ENCODE peak calls at places on chromosome 11, in five cellular contexts. T, S, Q, N and O are unnamed samples. For H3K4me1, the result is how much of the 10 kb centered on the place peaks cover.

GRCh38 chr11:134276396-134277175 is 407 bp downstream of the GLB1L3 start:
- DNase-seq in S (no peak), Q (no peak), N (no peak), T (no peak), O (no peak)

GRCh38 chr11:111185259-111185658 is 60.3 kb upstream of the POU2AF2 start:
- DNase-seq in T (no peak), Q (no peak), N (no peak), S (no peak), O (no peak)

GRCh38 chr11:32861850-32862577 is 30.6 kb upstream of the QSER1 start:
- DNase-seq in T (no peak), N (no peak), Q (no peak), S (no peak), O (no peak)

GRCh38 chr11:127943763-127944162 is 643.6 kb downstream of the ETS1 start:
- DNase-seq in Q (no peak), N (no peak), T (no peak), S (no peak), O (no peak)

GRCh38 chr11:12330491-12331231 is 46.7 kb upstream of the PARVA start:
- DNase-seq in N (no peak), T (no peak), Q (no peak), S (no peak), O (no peak)

GRCh38 chr11:46920709-46921108 is 2.4 kb upstream of the LRP4 start:
- DNase-seq in Q (peak), T (peak), N (peak), S (no peak), O (peak)

GRCh38 chr11:86115542-86116385 is 46.9 kb upstream of the PICALM start:
- DNase-seq in Q (no peak), S (no peak), N (no peak), T (no peak), O (no peak)

GRCh38 chr11:7576671-7577225 is 62.9 kb downstream of the PPFIBP2 start:
- DNase-seq in S (peak), N (peak), Q (no peak), T (peak), O (peak)

GRCh38 chr11:34653851-34654490 is 33.1 kb downstream of the EHF start:
- DNase-seq in S (peak), N (no peak), T (no peak), Q (peak), O (peak)

GRCh38 chr11:8257003-8257664 is 6.5 kb downstream of the LMO1 start:
- DNase-seq in T (no peak), S (no peak), N (peak), Q (no peak), O (no peak)

GRCh38 chr11:24885580-24886173 is 388.8 kb downstream of the LUZP2 start:
- DNase-seq in S (no peak), Q (no peak), T (no peak), N (no peak), O (no peak)

GRCh38 chr11:120919045-120919444 is 104.9 kb upstream of the TBCEL start:
- DNase-seq in N (no peak), T (no peak), S (no peak), Q (no peak), O (no peak)

GRCh38 chr11:24574461-24574860 is 77.6 kb downstream of the LUZP2 start:
- DNase-seq in S (no peak), T (no peak), Q (no peak), N (no peak), O (no peak)

GRCh38 chr11:456533-456932 is 6.5 kb downstream of the PTDSS2 start:
- DNase-seq in S (peak), T (no peak), Q (no peak), N (no peak), O (peak)

GRCh38 chr11:60858731-60859464 is 3.1 kb upstream of the PTGDR2 start:
- DNase-seq in Q (no peak), S (peak), T (no peak), N (no peak), O (no peak)

GRCh38 chr11:117826832-117827231 is 2.3 kb upstream of the FXYD2 start:
- DNase-seq in Q (no peak), N (no peak), T (no peak), S (peak), O (no peak)

GRCh38 chr11:92941676-92942571 is 27.5 kb upstream of the MTNR1B start:
- DNase-seq in Q (no peak), T (no peak), N (no peak), S (no peak), O (no peak)

GRCh38 chr11:2521681-2522630 is 77.1 kb downstream of the KCNQ1 start:
- DNase-seq in T (peak), S (peak), N (peak), Q (peak), O (peak)

GRCh38 chr11:86463955-86464354 is 89.3 kb downstream of the CCDC81 start:
- DNase-seq in Q (no peak), S (no peak), N (no peak), T (no peak), O (no peak)

GRCh38 chr11:34416088-34416487 is 22.6 kb upstream of the CAT start:
- DNase-seq in S (no peak), T (no peak), Q (no peak), N (no peak), O (no peak)

GRCh38 chr11:5639953-5640352 is 15.2 kb downstream of the TRIM34 start:
- DNase-seq in S (no peak), T (no peak), Q (no peak), N (no peak), O (no peak)

GRCh38 chr11:118572075-118572913 is at the start of gene ARCN1:
- DNase-seq in S (peak), N (peak), T (peak), Q (peak), O (peak)

GRCh38 chr11:118406599-118407166 is 5.3 kb downstream of the ATP5MG start:
- DNase-seq in T (no peak), S (no peak), Q (peak), N (no peak), O (no peak)

GRCh38 chr11:75100314-75100713 is 3.6 kb upstream of the OR2AT4 start:
- DNase-seq in Q (no peak), S (no peak), T (no peak), N (no peak), O (no peak)

GRCh38 chr11:22797081-22797480 is 32.5 kb downstream of the SVIP start:
- DNase-seq in Q (no peak), N (no peak), T (no peak), S (no peak), O (no peak)

GRCh38 chr11:66011785-66012303 is at the start of gene CST6:
- DNase-seq in T (no peak), S (peak), N (no peak), Q (no peak), O (no peak)

GRCh38 chr11:133981156-133981555 is 24.4 kb upstream of the IGSF9B start:
- DNase-seq in N (no peak), Q (no peak), S (peak), T (no peak), O (no peak)

GRCh38 chr11:120532082-120532481 is 20.5 kb downstream of the GRIK4 start:
- DNase-seq in T (no peak), N (no peak), S (no peak), Q (no peak), O (no peak)

GRCh38 chr11:60377737-60378136 is 595 bp upstream of the MS4A7 start:
- DNase-seq in Q (peak), T (peak), S (no peak), N (peak), O (peak)

GRCh38 chr11:75261902-75262361 is 21.4 kb downstream of the TPBGL start:
- DNase-seq in N (no peak), S (peak), Q (peak), T (no peak), O (no peak)

GRCh38 chr11:64395545-64396078 is 36.6 kb downstream of the RPS6KA4 start:
- DNase-seq in S (no peak), T (no peak), N (peak), Q (no peak), O (no peak)

GRCh38 chr11:3015796-3016195 is 23.7 kb upstream of the NAP1L4 start:
- DNase-seq in Q (no peak), N (no peak), S (no peak), T (no peak), O (no peak)

GRCh38 chr11:26780686-26781085 is 58.8 kb upstream of the SLC5A12 start:
- DNase-seq in Q (no peak), N (no peak), T (no peak), S (no peak), O (no peak)

GRCh38 chr11:20097319-20098221 is 62.7 kb downstream of the DBX1 start:
- DNase-seq in N (peak), S (no peak), T (no peak), Q (no peak), O (no peak)

GRCh38 chr11:127644366-127644765 is 643.8 kb upstream of the KIRREL3 start:
- DNase-seq in Q (no peak), N (no peak), S (no peak), T (no peak), O (no peak)

GRCh38 chr11:67400942-67401494 is 640 bp downstream of the PPP1CA start:
- DNase-seq in N (no peak), S (no peak), T (no peak), Q (no peak), O (no peak)

GRCh38 chr11:113370634-113371033 is 16.9 kb upstream of the ANKK1 start:
- DNase-seq in Q (no peak), T (no peak), N (no peak), S (no peak), O (no peak)

GRCh38 chr11:113373981-113374560 is 13.5 kb upstream of the ANKK1 start:
- DNase-seq in T (peak), Q (no peak), S (no peak), N (no peak), O (no peak)

GRCh38 chr11:113373306-113373705 is 14.3 kb upstream of the ANKK1 start:
- DNase-seq in Q (no peak), N (no peak), T (no peak), S (no peak), O (no peak)

GRCh38 chr11:113369411-113369810 is 18.2 kb upstream of the ANKK1 start:
- DNase-seq in T (no peak), N (no peak), Q (no peak), S (no peak), O (no peak)

DNA sequence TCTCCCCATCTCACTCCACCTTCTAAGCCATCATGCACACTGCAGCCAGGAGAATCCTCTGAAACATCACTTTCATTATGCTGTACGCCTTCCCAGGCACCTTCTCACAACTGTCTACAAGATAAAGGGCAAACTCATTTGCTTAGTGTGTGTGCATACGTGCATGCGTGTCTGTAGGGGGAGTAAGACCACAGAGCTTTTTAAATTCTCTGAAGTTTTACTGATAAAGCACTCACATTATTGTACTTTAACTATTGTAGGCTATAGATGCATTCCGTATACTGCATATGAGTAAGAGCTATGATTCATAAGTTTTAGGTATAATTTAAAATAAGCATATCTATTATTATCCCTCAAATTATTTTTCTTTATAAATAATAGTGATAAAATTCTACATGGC is 15.3 kb upstream of the ANKK1 start:
- DNase-seq in S (no peak), T (no peak), N (no peak), Q (no peak), O (no peak)
- TF ChIP-seq CTCF in S (no peak), T (no peak), N (no peak), Q (no peak), O (no peak)

DNA sequence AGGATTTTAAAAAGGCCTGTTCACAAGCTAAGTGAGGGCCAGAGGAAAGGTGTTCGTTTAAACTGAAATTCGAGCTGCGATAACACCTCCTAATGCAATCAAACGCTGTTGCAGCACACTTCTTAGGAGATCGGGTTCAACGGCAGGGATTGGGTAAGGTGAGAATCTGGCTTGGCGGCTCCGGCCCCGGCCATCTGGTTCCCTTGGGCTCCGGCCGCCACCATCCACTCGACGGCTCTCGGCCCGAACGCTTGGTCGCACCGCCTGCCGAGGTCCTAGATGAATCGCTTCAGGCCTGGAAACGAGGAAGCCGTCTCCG is 449 bp downstream of the C11orf71 start:
- DNase-seq in S (no peak), N (peak), T (no peak), Q (no peak), O (peak)
- H3K4me1 ChIP-seq in S (under half), N (under half), T (under half), Q (under half), O (under half)

GRCh38 chr11:95487938-95488337 is 256.9 kb upstream of the SESN3 start:
- DNase-seq in N (no peak), S (no peak), T (no peak), Q (no peak), O (no peak)
- H3K27ac ChIP-seq in N (no peak), S (no peak), T (no peak), Q (no peak), O (no peak)

GRCh38 chr11:73227571-73228211 is 9.6 kb downstream of the P2RY2 start:
- DNase-seq in S (peak), Q (peak), T (no peak), N (no peak), O (no peak)
- TF ChIP-seq CTCF in S (no peak), Q (peak), T (no peak), N (no peak), O (no peak)

GRCh38 chr11:130508913-130509312 is 60.5 kb downstream of the ADAMTS15 start:
- DNase-seq in Q (no peak), S (no peak), T (no peak), N (no peak), O (no peak)
- H3K4me1 ChIP-seq in Q (under half), S (under half), T (under half), N (under half), O (under half)

GRCh38 chr11:10931761-10932700 is 74.2 kb upstream of the ZBED5 start:
- DNase-seq in Q (peak), T (peak), N (peak), S (peak), O (peak)

GRCh38 chr11:10932976-10933375 is 75.1 kb upstream of the ZBED5 start:
- DNase-seq in Q (no peak), T (no peak), N (no peak), S (no peak), O (no peak)

GRCh38 chr11:10933455-10934292 is 75.8 kb upstream of the ZBED5 start:
- DNase-seq in N (peak), S (peak), Q (peak), T (peak), O (peak)

GRCh38 chr11:10935015-10935564 is 77.2 kb upstream of the ZBED5 start:
- DNase-seq in Q (peak), T (no peak), N (no peak), S (no peak), O (no peak)

GRCh38 chr11:10934293-10934850 is 76.5 kb upstream of the ZBED5 start:
- DNase-seq in Q (peak), N (no peak), T (no peak), S (no peak), O (no peak)
- H3K27ac ChIP-seq in Q (peak), N (peak), T (peak), S (peak), O (peak)

DNA sequence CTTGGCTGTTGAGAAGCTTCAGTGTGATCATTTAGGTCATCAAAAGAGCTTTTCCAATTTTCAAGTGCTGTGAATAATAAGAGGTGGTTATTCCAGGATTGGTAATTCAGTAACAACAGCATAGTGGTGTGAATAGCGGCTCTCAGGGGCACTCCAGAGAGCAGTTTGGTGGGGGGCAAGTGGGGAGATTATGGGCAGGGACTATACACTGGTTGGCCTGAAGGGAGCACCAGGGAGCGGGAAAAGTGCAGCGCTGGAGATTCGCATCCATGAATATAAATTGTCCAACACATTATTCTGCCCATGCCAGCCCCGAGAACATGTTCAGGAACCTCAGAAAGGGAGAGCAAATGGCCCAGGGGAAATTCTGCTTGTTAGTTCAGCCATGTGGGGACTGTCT is 37.9 kb downstream of the OR6Q1 start:
- DNase-seq in T (no peak), S (no peak), N (no peak), Q (no peak), O (no peak)
- TF ChIP-seq CTCF in T (no peak), S (no peak), N (no peak), Q (no peak), O (no peak)

GRCh38 chr11:122167100-122167499 is 51.1 kb upstream of the BLID start:
- DNase-seq in T (no peak), S (no peak), Q (no peak), N (no peak), O (no peak)
- H3K4me1 ChIP-seq in T (under half), S (under half), Q (under half), N (under half), O (under half)

GRCh38 chr11:44805596-44805995 is 78.8 kb downstream of the TSPAN18 start:
- DNase-seq in Q (no peak), N (no peak), S (no peak), T (no peak), O (no peak)
- H3K27ac ChIP-seq in Q (peak), N (peak), S (no peak), T (no peak), O (no peak)